ENCODE peak calls at places on chromosomes 12 and 14, in six cellular contexts. Y is Calu3, Q is SHP77, S is kidney tubule cell, K is fibroblast of mammary gland, C is heart right ventricle. G is an unnamed sample.

GRCh38 chr12:117685115-117685926 is 283.5 kb downstream of the KSR2 start:
- DNase-seq in K (peak), S (peak), Y (peak), C (no peak), Q (peak), G (peak)

GRCh38 chr14:100381386-100382105 is 58.4 kb downstream of the SLC25A47 start:
- DNase-seq in K (no peak), Q (no peak), S (no peak), C (no peak), Y (no peak), G (no peak)

GRCh38 chr14:79051711-79052094 is 881.5 kb downstream of the NRXN3 start:
- DNase-seq in Q (no peak), S (no peak), K (no peak), C (no peak), Y (no peak), G (no peak)

GRCh38 chr12:12818693-12819092 is 5.5 kb downstream of the DDX47 start:
- DNase-seq in S (peak), Q (no peak), C (no peak), Y (no peak), K (peak), G (peak)

GRCh38 chr12:56684745-56685369 is 3.2 kb downstream of the PTGES3 start:
- DNase-seq in Q (no peak), K (no peak), C (no peak), S (peak), Y (no peak), G (no peak)

GRCh38 chr14:40463886-40464285 is 1031.7 kb upstream of the FBXO33 start:
- DNase-seq in C (no peak), K (no peak), Q (no peak), Y (no peak), S (no peak), G (no peak)

GRCh38 chr12:43762596-43762995 is 3.8 kb downstream of the IRAK4 start:
- DNase-seq in K (no peak), C (no peak), Q (no peak), S (peak), Y (no peak), G (no peak)

GRCh38 chr12:15116073-15116472 is 105.1 kb downstream of the RERG start:
- DNase-seq in C (no peak), S (no peak), Q (no peak), Y (no peak), K (no peak), G (no peak)

GRCh38 chr14:51816031-51816430 is 44.4 kb upstream of the GNG2 start:
- DNase-seq in K (no peak), S (no peak), Q (no peak), C (no peak), Y (no peak), G (no peak)

GRCh38 chr12:107320929-107321618 is 227.7 kb upstream of the CRY1 start:
- DNase-seq in Q (no peak), Y (no peak), C (no peak), K (no peak), S (peak), G (peak)

GRCh38 chr14:92058006-92058917 is 18.4 kb upstream of the TRIP11 start:
- DNase-seq in K (no peak), C (no peak), S (no peak), Q (no peak), Y (no peak), G (no peak)

GRCh38 chr14:33682746-33683145 is 268.1 kb downstream of the EGLN3 start:
- DNase-seq in Q (no peak), Y (no peak), K (peak), S (peak), C (peak), G (no peak)

GRCh38 chr12:46675736-46676135 is 150.1 kb downstream of the SLC38A4 start:
- DNase-seq in Q (no peak), C (no peak), K (peak), S (peak), Y (peak), G (peak)

GRCh38 chr12:130444081-130444480 is 106.4 kb downstream of the PIWIL1 start:
- DNase-seq in S (no peak), Q (no peak), Y (no peak), C (no peak), K (no peak), G (no peak)

GRCh38 chr14:26276757-26277156 is 321.1 kb downstream of the NOVA1 start:
- DNase-seq in S (peak), C (no peak), Q (peak), K (peak), Y (no peak), G (no peak)

GRCh38 chr14:60090864-60091519 is 731 bp upstream of the PCNX4 start:
- DNase-seq in Q (peak), C (peak), Y (peak), S (peak), K (peak), G (peak)

GRCh38 chr12:94676011-94676709 is 25.8 kb upstream of the TMCC3 start:
- DNase-seq in Y (no peak), C (peak), K (no peak), Q (no peak), S (no peak), G (no peak)

GRCh38 chr12:52033506-52034258 is 17.6 kb upstream of the NR4A1 start:
- DNase-seq in Y (no peak), S (no peak), K (no peak), Q (no peak), C (no peak), G (no peak)

GRCh38 chr12:120249875-120250795 is 15.4 kb downstream of the PXN start:
- DNase-seq in K (peak), Q (no peak), C (peak), Y (no peak), S (no peak), G (no peak)